ENCODE peak calls at places on chromosomes 13 and 19, in ten cellular contexts. S, P, N, R, U, H, F, K, A and Y are unnamed samples.

GRCh38 chr13:28819046-28819747 is 942 bp upstream of the MTUS2 start:
- DNase-seq in S (peak; percentile 72), P (no peak), N (no peak), R (no peak), U (no peak), H (no peak), F (peak; percentile 30), K (no peak), A (peak; percentile 14), Y (peak; percentile 22)

GRCh38 chr13:40341501-40341900 is 324.9 kb downstream of the FOXO1 start:
- DNase-seq in S (no peak), P (no peak), N (no peak), R (no peak), U (no peak), H (no peak), F (no peak), K (no peak), A (no peak), Y (no peak)

GRCh38 chr13:113470073-113470472 is 16.8 kb upstream of the ADPRHL1 start:
- DNase-seq in S (no peak), P (no peak), N (no peak), R (no peak), U (no peak), H (no peak), F (no peak), K (no peak), A (no peak), Y (no peak)

GRCh38 chr13:83048419-83048818 is 833.9 kb downstream of the SLITRK1 start:
- DNase-seq in S (peak; percentile 16), P (no peak), N (no peak), R (no peak), U (no peak), H (no peak), F (no peak), K (no peak), A (no peak), Y (no peak)

GRCh38 chr19:38665950-38666661 is 18.7 kb downstream of the ACTN4 start:
- DNase-seq in S (peak; percentile 59), P (no peak), N (no peak), R (no peak), U (peak; percentile 86), H (no peak), F (no peak), K (no peak), A (peak; percentile 94), Y (no peak)

GRCh38 chr19:35216833-35217707 is 11.5 kb downstream of the FAM187B start:
- DNase-seq in S (no peak), P (no peak), N (peak; percentile 33), R (no peak), U (peak; percentile 49), H (peak; percentile 69), F (no peak), K (no peak), A (no peak), Y (peak; percentile 84)

GRCh38 chr13:28657784-28658538 is 969 bp upstream of the POMP start:
- DNase-seq in S (peak; percentile 34), P (no peak), N (no peak), R (no peak), U (no peak), H (no peak), F (peak; percentile 45), K (no peak), A (peak; percentile 56), Y (no peak)

GRCh38 chr19:41601771-41602170 is 25.1 kb downstream of the CEACAM4 start:
- DNase-seq in S (no peak), P (no peak), N (no peak), R (peak; percentile 38), U (no peak), H (no peak), F (no peak), K (no peak), A (no peak), Y (no peak)

GRCh38 chr13:30581582-30581981 is 36.1 kb upstream of the USPL1 start:
- DNase-seq in S (peak; percentile 48), P (peak; percentile 27), N (no peak), R (no peak), U (no peak), H (peak; percentile 30), F (peak; percentile 46), K (no peak), A (peak; percentile 32), Y (peak; percentile 20)

GRCh38 chr13:30375436-30375835 is 46.9 kb upstream of the UBE2L5 start:
- DNase-seq in S (no peak), P (no peak), N (no peak), R (no peak), U (no peak), H (no peak), F (no peak), K (no peak), A (no peak), Y (peak; percentile 37)

GRCh38 chr19:6125571-6125989 is 9.9 kb upstream of the ACSBG2 start:
- DNase-seq in S (peak; percentile 85), P (peak; percentile 65), N (peak; percentile 67), R (peak; percentile 82), U (peak; percentile 63), H (peak; percentile 68), F (peak; percentile 67), K (peak; percentile 25), A (peak; percentile 75), Y (peak; percentile 81)

GRCh38 chr13:52851153-52851962 is 2.9 kb upstream of the PCDH8 start:
- DNase-seq in S (peak; percentile 3), P (peak; percentile 86), N (peak; percentile 8), R (no peak), U (peak; percentile 29), H (no peak), F (peak; percentile 25), K (no peak), A (no peak), Y (peak; percentile 83)

GRCh38 chr19:51020988-51021651 is 1.6 kb upstream of the KLK10 start:
- DNase-seq in S (peak; percentile 61), P (no peak), N (no peak), R (no peak), U (peak; percentile 13), H (peak; percentile 25), F (peak; percentile 63), K (no peak), A (peak; percentile 67), Y (peak; percentile 17)

GRCh38 chr13:90256746-90257145 is 1090.7 kb upstream of the MIR17HG start:
- DNase-seq in S (no peak), P (no peak), N (no peak), R (no peak), U (no peak), H (no peak), F (no peak), K (no peak), A (no peak), Y (no peak)

GRCh38 chr13:102869948-102870676 is 24.3 kb downstream of the ERCC5 start:
- DNase-seq in S (peak; percentile 10), P (no peak), N (no peak), R (no peak), U (no peak), H (no peak), F (no peak), K (no peak), A (no peak), Y (no peak)

GRCh38 chr13:95154441-95154886 is 146.8 kb downstream of the ABCC4 start:
- DNase-seq in S (peak; percentile 46), P (no peak), N (no peak), R (no peak), U (no peak), H (no peak), F (no peak), K (no peak), A (no peak), Y (no peak)

GRCh38 chr13:65913173-65913572 is 1317.0 kb downstream of the PCDH9 start:
- DNase-seq in S (peak; percentile 89), P (no peak), N (no peak), R (no peak), U (no peak), H (no peak), F (peak; percentile 92), K (no peak), A (peak; percentile 94), Y (no peak)

GRCh38 chr19:18478545-18479311 is 40.8 kb upstream of the ISYNA1 start:
- DNase-seq in S (peak; percentile 96), P (peak; percentile 87), N (peak; percentile 71), R (peak; percentile 96), U (peak; percentile 80), H (peak; percentile 49), F (peak; percentile 92), K (peak; percentile 33), A (no peak), Y (no peak)

GRCh38 chr13:97344250-97345175 is 89.5 kb upstream of the RAP2A start:
- DNase-seq in S (peak; percentile 75), P (peak; percentile 48), N (peak; percentile 56), R (no peak), U (peak; percentile 70), H (peak; percentile 62), F (peak; percentile 62), K (no peak), A (peak; percentile 78), Y (peak; percentile 51)

GRCh38 chr19:21439372-21439771 is 42.4 kb downstream of the ZNF493 start:
- DNase-seq in S (no peak), P (no peak), N (no peak), R (no peak), U (no peak), H (no peak), F (peak; percentile 81), K (no peak), A (no peak), Y (no peak)

GRCh38 chr13:33207616-33207964 is 78.0 kb downstream of the STARD13 start:
- DNase-seq in S (peak; percentile 70), P (no peak), N (no peak), R (no peak), U (peak; percentile 51), H (no peak), F (peak; percentile 96), K (no peak), A (peak; percentile 57), Y (no peak)

GRCh38 chr19:46081928-46082727 is 41.3 kb upstream of the IGFL4 start:
- DNase-seq in S (peak; percentile 73), P (peak; percentile 63), N (no peak), R (no peak), U (no peak), H (peak; percentile 16), F (peak; percentile 69), K (no peak), A (peak; percentile 60), Y (peak; percentile 34)

GRCh38 chr19:40219721-40220276 is 1.6 kb upstream of the TTC9B start:
- DNase-seq in S (peak; percentile 90), P (no peak), N (no peak), R (no peak), U (no peak), H (no peak), F (peak; percentile 66), K (no peak), A (peak; percentile 85), Y (no peak)

GRCh38 chr13:23673354-23673753 is 103.1 kb downstream of the TNFRSF19 start:
- DNase-seq in S (peak; percentile 93), P (no peak), N (no peak), R (no peak), U (peak; percentile 49), H (no peak), F (peak; percentile 96), K (no peak), A (no peak), Y (no peak)

GRCh38 chr13:22945321-22946226 is 235.2 kb upstream of the SGCG start:
- DNase-seq in S (no peak), P (no peak), N (no peak), R (no peak), U (no peak), H (no peak), F (no peak), K (no peak), A (no peak), Y (no peak)

GRCh38 chr19:55067869-55068268 is 4.9 kb upstream of the RDH13 start:
- DNase-seq in S (no peak), P (no peak), N (no peak), R (no peak), U (no peak), H (no peak), F (no peak), K (no peak), A (no peak), Y (no peak)

GRCh38 chr19:48170817-48171347 is 402 bp downstream of the ZSWIM9 start:
- DNase-seq in S (no peak), P (no peak), N (no peak), R (no peak), U (no peak), H (no peak), F (no peak), K (no peak), A (no peak), Y (peak; percentile 21)

GRCh38 chr13:36718146-36718545 is 44.3 kb downstream of the SERTM1 start:
- DNase-seq in S (peak; percentile 10), P (no peak), N (no peak), R (no peak), U (no peak), H (no peak), F (peak; percentile 47), K (no peak), A (no peak), Y (no peak)